ENCODE peak calls at places on chromosomes 12 and 14, in ten cellular contexts. Z, C, F, Y, S, Q, P, V, N and R are unnamed samples.

GRCh38 chr12:90627180-90627896 is 327.6 kb downstream of the CCER1 start:
- DNase-seq in Z (no peak), Q (no peak), V (no peak), F (no peak), P (no peak), Y (no peak), N (no peak), C (peak; percentile 48), S (no peak), R (no peak)

GRCh38 chr12:128906485-128907137 is 53.3 kb downstream of the GLT1D1 start:
- DNase-seq in P (no peak), N (no peak), F (no peak), C (no peak), S (no peak), Z (no peak), Y (no peak), Q (no peak), V (no peak), R (peak; percentile 39)

GRCh38 chr12:120534703-120535655 is 823 bp downstream of the RNF10 start:
- DNase-seq in F (peak; percentile 64), Y (peak; percentile 59), Z (peak; percentile 85), N (no peak), P (peak; percentile 56), Q (peak; percentile 42), S (peak; percentile 26), V (peak; percentile 41), C (peak; percentile 92), R (peak; percentile 93)

GRCh38 chr14:51653096-51653814 is 1.5 kb downstream of the FRMD6 start:
- DNase-seq in P (no peak), N (no peak), V (no peak), Z (peak; percentile 53), S (peak; percentile 38), F (peak; percentile 29), Q (peak; percentile 7), C (peak; percentile 60), Y (no peak), R (no peak)

GRCh38 chr12:111126331-111126730 is 206.0 kb upstream of the MYL2 start:
- DNase-seq in C (no peak), F (no peak), V (peak; percentile 17), Y (peak; percentile 39), N (no peak), S (peak; percentile 15), Z (no peak), Q (no peak), P (no peak), R (no peak)

GRCh38 chr14:31229638-31230229 is 22.1 kb upstream of the HECTD1 start:
- DNase-seq in P (peak; percentile 91), V (peak; percentile 92), S (peak; percentile 46), Z (peak; percentile 85), Y (peak; percentile 97), F (peak; percentile 98), Q (peak; percentile 67), N (peak; percentile 60), C (peak; percentile 98), R (peak; percentile 81)

GRCh38 chr14:98144964-98145363 is 1127.0 kb downstream of the BCL11B start:
- DNase-seq in Q (no peak), P (no peak), V (no peak), Z (no peak), F (no peak), Y (no peak), S (no peak), C (no peak), N (no peak), R (no peak)

GRCh38 chr14:105910426-105910825 is 384.0 kb downstream of the TMEM121 start:
- DNase-seq in S (no peak), C (no peak), V (no peak), N (no peak), Y (no peak), Z (no peak), F (no peak), P (no peak), Q (no peak), R (peak; percentile 72)

GRCh38 chr14:56087824-56088571 is 30.2 kb upstream of the PELI2 start:
- DNase-seq in C (no peak), N (no peak), F (no peak), S (no peak), Y (no peak), Z (peak; percentile 49), P (no peak), Q (no peak), V (no peak), R (no peak)

GRCh38 chr12:120453977-120454376 is 7.7 kb downstream of the GATC start:
- DNase-seq in Y (no peak), F (peak; percentile 61), V (no peak), Z (no peak), Q (no peak), P (no peak), S (no peak), N (no peak), C (peak; percentile 19), R (peak; percentile 80)

GRCh38 chr14:36505892-36506731 is 13.9 kb downstream of the NKX2-1 start:
- DNase-seq in P (no peak), V (no peak), C (no peak), N (no peak), S (no peak), Z (peak; percentile 85), F (no peak), Q (no peak), Y (no peak), R (peak; percentile 23)
- TF ChIP-seq CTCF in P (no peak), V (no peak), C (no peak), N (no peak), S (no peak), Z (peak; percentile 56), F (no peak), Q (no peak), Y (no peak), R (no peak)

GRCh38 chr12:211142-211465 is 2.9 kb downstream of the SLC6A12 start:
- DNase-seq in Y (peak; percentile 51), C (no peak), S (no peak), Z (no peak), Q (no peak), N (no peak), F (no peak), P (no peak), V (no peak), R (no peak)

GRCh38 chr12:212383-212798 is 1.6 kb downstream of the SLC6A12 start:
- DNase-seq in Z (no peak), S (no peak), C (no peak), Y (no peak), P (no peak), Q (no peak), V (no peak), F (no peak), N (no peak), R (no peak)

GRCh38 chr12:210277-211141 is 3.4 kb downstream of the SLC6A12 start:
- DNase-seq in C (no peak), Z (no peak), F (no peak), P (peak; percentile 76), N (no peak), Y (peak; percentile 81), S (no peak), V (no peak), Q (no peak), R (no peak)

GRCh38 chr12:212799-213526 is 994 bp downstream of the SLC6A12 start:
- DNase-seq in Y (peak; percentile 79), P (peak; percentile 65), F (no peak), S (no peak), Z (no peak), N (no peak), V (no peak), Q (no peak), C (peak; percentile 6), R (no peak)

DNA sequence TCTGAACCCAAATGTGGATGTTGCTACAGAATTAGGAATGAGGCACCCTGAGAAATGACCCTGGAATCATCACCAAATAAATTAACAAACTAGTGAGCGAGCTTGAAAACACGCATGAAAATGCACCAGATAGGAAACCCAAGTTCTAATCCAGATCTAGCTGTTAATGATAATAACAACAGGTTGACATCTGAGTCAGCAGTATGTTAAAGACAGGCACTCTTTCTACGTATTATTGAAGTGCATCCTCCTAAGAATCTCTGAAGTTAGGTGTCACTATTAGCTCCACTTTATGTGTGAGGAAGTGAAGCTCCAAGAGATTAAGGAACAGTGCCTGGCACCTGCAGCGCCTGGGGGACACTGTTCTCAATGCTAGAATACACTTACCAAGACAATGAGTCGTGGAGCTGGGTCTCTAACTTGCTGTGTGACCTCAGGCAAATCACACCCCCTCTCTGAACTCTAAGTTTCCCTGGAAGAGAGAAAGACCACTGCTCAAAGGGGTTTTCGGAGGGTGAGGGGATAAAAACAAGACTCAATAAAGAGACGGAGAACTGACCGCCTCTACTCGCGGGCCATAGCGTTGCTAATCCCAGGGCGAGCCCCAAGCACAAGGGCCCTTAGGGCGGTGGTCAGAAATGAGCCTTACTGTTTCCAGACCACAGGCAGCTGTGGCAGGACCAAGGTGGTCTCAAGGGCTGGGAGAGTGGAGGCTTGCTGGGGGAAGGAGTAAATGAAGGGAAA is 2.1 kb downstream of the SLC6A12 start:
- DNase-seq in V (no peak), N (no peak), F (no peak), Q (no peak), P (no peak), C (no peak), Y (no peak), S (no peak), Z (no peak), R (no peak)
- H3K4me3 ChIP-seq in V (no peak overlapping the region), N (no peak overlapping the region), F (no peak overlapping the region), Q (no peak overlapping the region), P (no peak overlapping the region), C (no peak overlapping the region), Y (no peak overlapping the region), S (no peak overlapping the region), Z (no peak overlapping the region), R (no peak overlapping the region)

DNA sequence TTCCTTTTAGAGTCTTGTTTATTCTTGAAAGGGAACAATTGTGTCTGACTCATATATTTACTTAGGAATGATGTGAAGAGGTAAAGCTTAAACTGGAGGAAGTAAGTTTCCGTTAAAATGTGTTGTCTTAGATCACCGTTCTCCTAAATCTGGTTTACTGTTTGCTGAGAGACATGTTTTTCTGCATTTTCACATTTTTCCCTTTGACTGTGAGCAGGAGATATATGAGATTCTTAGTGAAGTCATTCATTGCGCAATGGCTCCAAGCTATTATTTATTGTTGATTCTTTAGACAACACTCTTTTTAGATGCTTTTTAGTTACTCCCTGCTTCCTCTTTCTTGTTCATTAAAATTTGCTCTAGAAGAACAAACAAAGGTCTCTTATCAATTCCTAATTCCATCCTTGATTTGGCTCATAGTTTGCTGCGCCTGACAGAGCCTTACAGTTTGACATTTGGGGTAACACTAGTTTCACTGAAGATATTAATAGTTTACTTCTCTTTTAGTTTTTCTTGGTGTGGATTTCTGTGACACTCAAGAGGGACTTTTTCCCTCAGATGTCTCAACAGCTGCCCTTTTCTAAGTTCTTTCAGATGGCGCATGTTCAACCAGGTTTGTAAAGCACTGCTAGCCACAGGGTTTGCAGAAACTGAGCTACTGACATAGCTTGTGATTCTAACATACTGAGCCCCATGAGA is 11.4 kb downstream of the CLECL1 start:
- DNase-seq in Z (no peak), S (no peak), Q (no peak), P (no peak), C (peak; percentile 3), N (no peak), F (peak; percentile 71), V (no peak), Y (no peak), R (no peak)
- H3K27ac ChIP-seq in Z (no peak overlapping the region), S (no peak overlapping the region), Q (peak overlapping the region; percentile 69), P (no peak overlapping the region), C (no peak overlapping the region), N (no peak overlapping the region), F (peak overlapping the region; percentile 74), V (no peak overlapping the region), Y (no peak overlapping the region), R (no peak overlapping the region)

DNA sequence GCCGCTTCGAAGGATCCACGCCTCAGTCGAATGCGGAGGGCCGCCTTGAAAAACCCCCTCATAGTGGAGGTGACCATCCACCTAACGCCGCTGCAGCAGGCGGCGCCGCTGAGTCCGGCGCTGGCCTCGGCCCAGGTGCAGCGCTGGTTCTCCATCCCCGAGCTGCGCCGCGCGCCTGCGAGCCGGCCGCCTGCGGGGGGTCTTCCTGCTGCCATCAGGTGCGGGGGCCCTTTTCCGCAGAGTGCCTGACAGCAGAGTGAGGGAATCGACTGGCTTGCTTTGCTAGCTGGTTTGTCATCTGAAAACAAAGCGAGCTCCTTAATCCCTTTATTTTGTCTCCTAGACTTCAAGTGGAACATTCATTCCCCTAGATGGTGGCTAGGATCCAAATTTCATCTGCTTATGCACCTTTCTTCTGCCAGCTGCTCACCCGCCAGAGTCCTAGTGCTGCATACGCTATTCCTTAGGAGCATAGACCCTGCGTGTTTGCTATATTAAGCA is 10.4 kb upstream of the DNAL1 start:
- DNase-seq in Z (peak; percentile 97), Y (peak; percentile 32), F (no peak), V (peak; percentile 39), C (no peak), N (no peak), S (peak; percentile 22), Q (peak; percentile 56), P (no peak), R (peak; percentile 73)
- TF ChIP-seq CTCF in Z (peak; percentile 72), Y (no peak), F (no peak), V (no peak), C (peak; percentile 13), N (peak; percentile 23), S (peak; percentile 35), Q (no peak), P (no peak), R (no peak)